ENCODE peak calls at places on chromosomes 13 and 19, in ten cellular contexts. F is GM04503; L is foreskin fibroblast; U is CD4-positive, alpha-beta T cell; C is neuronal stem cell; J is KG1; P is SK-N-DZ; Q is stimulated activated CD4-positive, alpha-beta T cell treated with anti-CD3 and anti-CD28 coated beads, TNF-alpha, amount 100 ng/mL, for 4 hours; X is head of caudate nucleus; M is effector memory CD8-positive, alpha-beta T cell. D is an unnamed sample.
A peak's percentile ranks its signal among the peaks of the same experiment; 100 is the strongest.

GRCh38 chr13:27117158-27117557 is 54.5 kb downstream of the USP12 start:
- DNase-seq in F (no peak), L (no peak), U (no peak), C (no peak), J (no peak), P (no peak), Q (no peak), X (no peak), M (no peak), D (no peak)

GRCh38 chr13:42492372-42492920 is 81.5 kb upstream of the TNFSF11 start:
- DNase-seq in F (no peak), L (no peak), U (no peak), C (no peak), J (no peak), P (no peak), Q (no peak), X (no peak), M (no peak), D (no peak)

GRCh38 chr13:73167046-73167820 is 108.4 kb downstream of the KLF5 start:
- DNase-seq in F (no peak), L (no peak), U (no peak), C (no peak), J (no peak), P (no peak), Q (no peak), X (no peak), M (no peak), D (no peak)

GRCh38 chr13:51818771-51819511 is 15.0 kb upstream of the DHRS12 start:
- DNase-seq in F (no peak), L (no peak), U (no peak), C (no peak), J (no peak), P (no peak), Q (peak; percentile 40), X (no peak), M (no peak), D (no peak)

GRCh38 chr19:17530586-17530985 is 19.1 kb downstream of the PGLS start:
- DNase-seq in F (no peak), L (no peak), U (no peak), C (no peak), J (no peak), P (no peak), Q (no peak), X (no peak), M (no peak), D (no peak)

GRCh38 chr19:1567116-1567847 is 843 bp downstream of the MEX3D start:
- DNase-seq in F (no peak), L (no peak), U (no peak), C (no peak), J (no peak), P (no peak), Q (no peak), X (no peak), M (no peak), D (no peak)

GRCh38 chr19:57803594-57804325 is 11.0 kb downstream of the ZNF552 start:
- DNase-seq in F (peak; percentile 66), L (peak; percentile 41), U (no peak), C (peak; percentile 91), J (no peak), P (no peak), Q (no peak), X (no peak), M (no peak), D (peak; percentile 36)

GRCh38 chr13:78187781-78188180 is 269.1 kb upstream of the EDNRB start:
- DNase-seq in F (no peak), L (no peak), U (no peak), C (no peak), J (no peak), P (no peak), Q (no peak), X (no peak), M (no peak), D (no peak)

GRCh38 chr19:33264881-33265445 is 37.4 kb downstream of the CEBPA start:
- DNase-seq in F (no peak), L (no peak), U (no peak), C (no peak), J (no peak), P (no peak), Q (no peak), X (no peak), M (no peak), D (no peak)

GRCh38 chr13:32040052-32040642 is 8.6 kb downstream of the FRY start:
- DNase-seq in F (no peak), L (no peak), U (no peak), C (no peak), J (no peak), P (no peak), Q (no peak), X (no peak), M (no peak), D (no peak)

GRCh38 chr13:23254506-23254905 is 73.7 kb downstream of the SGCG start:
- DNase-seq in F (no peak), L (no peak), U (no peak), C (no peak), J (no peak), P (no peak), Q (no peak), X (no peak), M (no peak), D (no peak)

GRCh38 chr19:32287811-32288227 is 57.6 kb upstream of the ZNF507 start:
- DNase-seq in F (peak; percentile 49), L (peak; percentile 37), U (no peak), C (peak; percentile 63), J (no peak), P (peak; percentile 16), Q (peak; percentile 1), X (peak; percentile 39), M (no peak), D (peak; percentile 68)

GRCh38 chr13:37868691-37869505 is 674 bp downstream of the TRPC4 start:
- DNase-seq in F (peak; percentile 34), L (peak; percentile 9), U (no peak), C (peak; percentile 31), J (no peak), P (peak; percentile 1), Q (no peak), X (no peak), M (no peak), D (peak; percentile 16)

GRCh38 chr13:26759907-26760834 is at the start of gene GPR12:
- DNase-seq in F (no peak), L (peak; percentile 6), U (no peak), C (no peak), J (no peak), P (peak; percentile 9), Q (no peak), X (peak; percentile 34), M (no peak), D (no peak)

GRCh38 chr19:58330458-58330857 is 3.7 kb downstream of the ZSCAN22 start:
- DNase-seq in F (peak; percentile 45), L (peak; percentile 73), U (no peak), C (no peak), J (no peak), P (no peak), Q (no peak), X (peak; percentile 27), M (no peak), D (peak; percentile 98)

GRCh38 chr19:34480971-34481821 is at the start of gene WTIP:
- DNase-seq in F (peak; percentile 48), L (peak; percentile 92), U (no peak), C (peak; percentile 89), J (no peak), P (no peak), Q (no peak), X (no peak), M (no peak), D (peak; percentile 54)

GRCh38 chr13:77028202-77028601 is 1.2 kb upstream of the FBXL3 start:
- DNase-seq in F (no peak), L (peak; percentile 36), U (no peak), C (no peak), J (no peak), P (no peak), Q (no peak), X (no peak), M (no peak), D (no peak)

GRCh38 chr19:15108145-15108844 is 1.1 kb downstream of the SYDE1 start:
- DNase-seq in F (no peak), L (no peak), U (no peak), C (no peak), J (no peak), P (no peak), Q (no peak), X (no peak), M (no peak), D (no peak)

GRCh38 chr19:3080281-3080680 is 13.9 kb upstream of the GNA11 start:
- DNase-seq in F (no peak), L (peak; percentile 14), U (no peak), C (no peak), J (no peak), P (no peak), Q (no peak), X (no peak), M (no peak), D (peak; percentile 76)

GRCh38 chr13:41746259-41746658 is 214.7 kb downstream of the VWA8 start:
- DNase-seq in F (peak; percentile 42), L (peak; percentile 62), U (no peak), C (no peak), J (no peak), P (no peak), Q (no peak), X (no peak), M (no peak), D (peak; percentile 13)

GRCh38 chr13:32390484-32390883 is 37.4 kb downstream of the N4BP2L1 start:
- DNase-seq in F (no peak), L (no peak), U (no peak), C (no peak), J (no peak), P (no peak), Q (no peak), X (no peak), M (no peak), D (no peak)